ENCODE peak calls at places on chromosomes 6 and 20, in ten cellular contexts. Z is lower lobe of right lung, N is colonic mucosa, P is right lobe of liver, U is WTC11, B is mammary epithelial cell, T is HFFc6, Q is heart right ventricle, J is transverse colon, O is HCT116. D is an unnamed sample.

GRCh38 chr6:21665436-21666199 is 72.1 kb downstream of the SOX4 start:
- DNase-seq in Z (no peak), N (peak), P (no peak), U (peak), B (no peak), T (no peak), Q (no peak), J (no peak), O (no peak), D (no peak)

GRCh38 chr20:48604936-48605335 is 222.9 kb downstream of the PREX1 start:
- DNase-seq in Z (peak), N (no peak), P (peak), U (peak), B (no peak), T (no peak), Q (no peak), J (no peak), O (no peak), D (no peak)

GRCh38 chr20:58131111-58131510 is 97.3 kb downstream of the ANKRD60 start:
- DNase-seq in Z (no peak), N (no peak), P (peak), U (peak), B (no peak), T (no peak), Q (no peak), J (no peak), O (no peak), D (peak)

GRCh38 chr6:137878810-137879285 is 11.8 kb downstream of the TNFAIP3 start:
- DNase-seq in Z (peak), N (no peak), P (no peak), U (peak), B (no peak), T (no peak), Q (peak), J (no peak), O (no peak), D (no peak)

GRCh38 chr6:43993881-43994523 is 133.2 kb downstream of the MRPL14 start:
- DNase-seq in Z (no peak), N (no peak), P (no peak), U (no peak), B (no peak), T (no peak), Q (no peak), J (no peak), O (no peak), D (peak)

GRCh38 chr6:14354919-14355572 is 237.5 kb downstream of the CD83 start:
- DNase-seq in Z (peak), N (peak), P (no peak), U (no peak), B (peak), T (peak), Q (peak), J (peak), O (no peak), D (peak)

GRCh38 chr20:43904195-43904594 is 10.5 kb upstream of the TOX2 start:
- DNase-seq in Z (no peak), N (no peak), P (no peak), U (peak), B (no peak), T (no peak), Q (no peak), J (no peak), O (no peak), D (peak)

GRCh38 chr20:51928931-51929330 is 126.6 kb upstream of the SALL4 start:
- DNase-seq in Z (no peak), N (no peak), P (no peak), U (no peak), B (no peak), T (no peak), Q (no peak), J (no peak), O (no peak), D (no peak)

DNA sequence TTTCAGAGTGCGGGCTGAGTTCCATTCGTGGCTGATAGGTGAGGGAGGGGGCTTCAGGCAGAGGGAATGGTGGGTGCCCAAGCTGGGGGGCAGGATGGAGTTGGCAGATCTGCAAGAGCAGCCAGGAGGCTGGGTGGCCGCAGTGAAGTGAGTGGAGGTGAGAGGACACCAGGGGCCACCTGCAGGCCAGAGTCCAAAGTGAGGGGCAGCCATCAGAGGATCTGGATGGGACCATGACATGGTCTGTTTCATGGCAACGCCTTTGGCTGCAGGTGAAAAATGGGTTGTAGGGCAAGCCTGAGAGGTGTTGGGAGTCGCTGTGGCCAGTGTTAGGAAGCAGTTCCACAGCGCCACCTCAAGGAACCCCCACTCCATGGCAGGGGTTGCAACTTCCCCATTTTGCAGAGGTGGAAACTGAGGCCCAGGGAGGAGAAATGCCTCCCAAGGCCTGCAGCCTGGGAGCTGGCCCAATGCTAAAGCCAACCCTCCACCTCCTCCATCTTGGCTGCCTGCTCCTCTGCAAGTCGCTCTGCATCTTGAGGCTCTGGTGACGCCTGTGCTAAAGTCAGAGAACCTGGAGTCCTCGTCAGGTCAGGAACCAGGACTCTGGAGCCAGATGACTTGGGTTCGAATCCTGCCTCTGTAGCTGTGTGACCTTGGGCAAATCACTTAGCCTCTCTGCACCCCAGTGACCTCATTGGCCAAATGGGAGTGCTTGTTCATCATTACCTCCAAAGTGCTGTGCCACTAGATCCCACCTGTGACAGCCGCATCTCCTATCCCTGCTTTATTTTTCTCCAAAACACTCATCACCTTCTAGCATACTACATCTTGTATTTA is 153.8 kb downstream of the CEBPB start:
- DNase-seq in Z (no peak), N (no peak), P (no peak), U (peak), B (no peak), T (no peak), Q (no peak), J (no peak), O (no peak), D (no peak)
- TF ChIP-seq CTCF in Z (peak), N (no peak), P (peak), U (peak), B (peak), T (peak), Q (peak), J (no peak), O (peak), D (peak)

GRCh38 chr6:71481801-71482200 is 193.2 kb downstream of the OGFRL1 start:
- DNase-seq in Z (no peak), N (no peak), P (no peak), U (no peak), B (no peak), T (no peak), Q (no peak), J (no peak), O (no peak), D (no peak)

GRCh38 chr6:71481021-71481420 is 192.4 kb downstream of the OGFRL1 start:
- DNase-seq in Z (no peak), N (no peak), P (no peak), U (no peak), B (no peak), T (no peak), Q (no peak), J (no peak), O (no peak), D (no peak)

GRCh38 chr6:71480577-71480976 is 192.0 kb downstream of the OGFRL1 start:
- DNase-seq in Z (no peak), N (no peak), P (no peak), U (no peak), B (no peak), T (no peak), Q (no peak), J (no peak), O (no peak), D (no peak)

GRCh38 chr6:71486466-71486865 is 197.9 kb downstream of the OGFRL1 start:
- DNase-seq in Z (no peak), N (no peak), P (no peak), U (no peak), B (peak), T (peak), Q (no peak), J (no peak), O (no peak), D (no peak)

DNA sequence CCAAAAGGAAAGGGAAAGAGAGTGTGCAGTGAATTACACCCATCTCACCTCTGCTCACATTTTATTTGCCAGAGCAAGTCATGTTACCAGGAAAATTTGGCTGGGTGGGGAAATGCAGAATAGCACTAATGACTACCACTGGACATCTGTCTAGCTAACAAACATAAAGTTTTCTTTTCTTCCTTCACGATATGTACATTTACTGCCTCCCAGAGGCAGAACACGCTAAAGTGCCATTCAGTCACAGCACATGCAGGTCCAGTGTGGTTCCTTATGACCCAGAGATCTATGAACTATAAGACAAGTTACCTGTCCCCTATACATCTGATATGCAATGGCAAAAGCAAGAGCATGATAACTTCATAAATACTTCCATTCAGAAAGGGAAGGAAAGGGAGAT is 194.1 kb downstream of the OGFRL1 start:
- DNase-seq in Z (no peak), N (no peak), P (no peak), U (no peak), B (peak), T (no peak), Q (no peak), J (no peak), O (no peak), D (no peak)
- TF ChIP-seq CTCF in Z (peak), N (no peak), P (peak), U (no peak), B (peak), T (peak), Q (peak), J (no peak), O (no peak), D (no peak)

GRCh38 chr6:50720623-50721022 is 7.3 kb downstream of the TFAP2D start:
- DNase-seq in Z (no peak), N (no peak), P (no peak), U (peak), B (peak), T (no peak), Q (no peak), J (no peak), O (no peak), D (no peak)

GRCh38 chr6:50721978-50722377 is 8.7 kb downstream of the TFAP2D start:
- DNase-seq in Z (no peak), N (no peak), P (no peak), U (no peak), B (no peak), T (no peak), Q (no peak), J (no peak), O (no peak), D (no peak)

GRCh38 chr6:50722829-50723562 is 9.7 kb downstream of the TFAP2D start:
- DNase-seq in Z (no peak), N (no peak), P (no peak), U (no peak), B (no peak), T (no peak), Q (no peak), J (no peak), O (no peak), D (no peak)

GRCh38 chr6:50718566-50718965 is 5.2 kb downstream of the TFAP2D start:
- DNase-seq in Z (no peak), N (no peak), P (no peak), U (no peak), B (no peak), T (no peak), Q (no peak), J (no peak), O (no peak), D (no peak)

GRCh38 chr6:50724381-50725124 is 11.2 kb downstream of the TFAP2D start:
- DNase-seq in Z (no peak), N (no peak), P (no peak), U (peak), B (no peak), T (no peak), Q (no peak), J (no peak), O (no peak), D (no peak)
- TF ChIP-seq CTCF in Z (no peak), N (no peak), P (no peak), U (no peak), B (no peak), T (no peak), Q (no peak), J (no peak), O (no peak), D (no peak)

GRCh38 chr20:2800590-2801458 is at the start of gene CPXM1:
- DNase-seq in Z (no peak), N (no peak), P (no peak), U (peak), B (no peak), T (no peak), Q (no peak), J (no peak), O (no peak), D (no peak)
- TF ChIP-seq CTCF in Z (no peak), N (no peak), P (no peak), U (no peak), B (no peak), T (no peak), Q (no peak), J (no peak), O (no peak), D (no peak)

GRCh38 chr20:41960166-41960565 is 342.0 kb upstream of the CHD6 start:
- DNase-seq in Z (no peak), N (no peak), P (no peak), U (no peak), B (no peak), T (no peak), Q (no peak), J (no peak), O (no peak), D (no peak)

GRCh38 chr20:41951615-41952014 is 333.4 kb upstream of the CHD6 start:
- DNase-seq in Z (no peak), N (no peak), P (no peak), U (no peak), B (no peak), T (no peak), Q (no peak), J (no peak), O (no peak), D (no peak)

GRCh38 chr20:41958391-41958790 is 340.2 kb upstream of the CHD6 start:
- DNase-seq in Z (no peak), N (no peak), P (no peak), U (no peak), B (no peak), T (no peak), Q (no peak), J (no peak), O (no peak), D (no peak)

GRCh38 chr20:41956316-41957050 is 338.3 kb upstream of the CHD6 start:
- DNase-seq in Z (no peak), N (no peak), P (no peak), U (peak), B (no peak), T (no peak), Q (no peak), J (no peak), O (no peak), D (peak)
- TF ChIP-seq CTCF in Z (peak), N (peak), P (peak), U (peak), B (no peak), T (peak), Q (peak), J (peak), O (peak), D (peak)

DNA sequence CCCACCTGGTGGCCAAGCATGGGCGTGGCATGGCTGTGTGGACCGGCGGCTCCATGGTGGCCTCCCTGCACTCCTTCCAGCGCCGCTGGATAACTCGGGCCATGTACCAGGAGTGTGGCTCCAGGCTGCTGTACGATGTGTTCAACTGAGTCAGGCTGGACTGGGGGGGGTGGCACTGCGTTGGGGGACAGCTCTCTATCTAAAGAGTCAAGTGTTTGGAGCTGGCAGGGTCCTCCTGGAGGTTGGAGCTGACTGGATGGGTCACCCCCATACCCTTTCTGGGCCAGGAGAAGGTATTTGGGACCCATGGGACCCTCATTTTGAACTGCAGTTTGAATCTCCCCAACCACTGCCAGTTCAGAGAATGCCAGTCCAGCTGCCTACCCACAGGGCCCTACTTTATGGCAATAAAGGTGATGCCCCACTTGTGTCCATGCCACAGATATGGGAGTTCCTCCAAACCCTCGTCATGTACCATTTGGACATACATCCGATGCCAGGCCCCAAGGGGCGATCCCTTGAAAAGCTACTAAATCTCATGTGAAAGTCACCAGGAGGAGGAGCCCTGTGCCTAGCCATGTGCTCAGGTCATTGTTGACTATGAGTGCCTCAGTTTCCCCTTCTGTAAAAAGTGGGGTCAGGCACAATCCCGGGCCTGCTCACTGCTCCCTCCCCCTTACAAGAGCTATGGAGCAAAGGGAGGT is 1.5 kb downstream of the ACTL10 start:
- DNase-seq in Z (peak), N (peak), P (peak), U (peak), B (no peak), T (no peak), Q (peak), J (no peak), O (no peak), D (no peak)
- TF ChIP-seq CTCF in Z (no peak), N (peak), P (peak), U (peak), B (peak), T (peak), Q (peak), J (peak), O (peak), D (no peak)

GRCh38 chr6:2037230-2037926 is 208.0 kb downstream of the GMDS start:
- DNase-seq in Z (no peak), N (no peak), P (no peak), U (no peak), B (peak), T (peak), Q (no peak), J (no peak), O (no peak), D (no peak)
- TF ChIP-seq CTCF in Z (no peak), N (no peak), P (peak), U (no peak), B (peak), T (peak), Q (no peak), J (no peak), O (no peak), D (no peak)

GRCh38 chr6:114327074-114327473 is 15.7 kb downstream of the HS3ST5 start:
- DNase-seq in Z (no peak), N (no peak), P (no peak), U (no peak), B (no peak), T (no peak), Q (no peak), J (no peak), O (no peak), D (no peak)
- TF ChIP-seq CTCF in Z (no peak), N (no peak), P (no peak), U (no peak), B (no peak), T (no peak), Q (no peak), J (no peak), O (no peak), D (no peak)

GRCh38 chr20:19786311-19786710 is 28.3 kb downstream of the RIN2 start:
- DNase-seq in Z (no peak), N (peak), P (no peak), U (peak), B (peak), T (peak), Q (peak), J (peak), O (no peak), D (no peak)

GRCh38 chr20:19791887-19792286 is 33.8 kb downstream of the RIN2 start:
- DNase-seq in Z (no peak), N (no peak), P (no peak), U (no peak), B (no peak), T (no peak), Q (no peak), J (no peak), O (no peak), D (no peak)

GRCh38 chr20:19789009-19789408 is 31.0 kb downstream of the RIN2 start:
- DNase-seq in Z (no peak), N (no peak), P (no peak), U (no peak), B (no peak), T (no peak), Q (no peak), J (no peak), O (no peak), D (no peak)

GRCh38 chr20:19787366-19787765 is 29.3 kb downstream of the RIN2 start:
- DNase-seq in Z (no peak), N (no peak), P (no peak), U (no peak), B (no peak), T (no peak), Q (no peak), J (no peak), O (no peak), D (no peak)

DNA sequence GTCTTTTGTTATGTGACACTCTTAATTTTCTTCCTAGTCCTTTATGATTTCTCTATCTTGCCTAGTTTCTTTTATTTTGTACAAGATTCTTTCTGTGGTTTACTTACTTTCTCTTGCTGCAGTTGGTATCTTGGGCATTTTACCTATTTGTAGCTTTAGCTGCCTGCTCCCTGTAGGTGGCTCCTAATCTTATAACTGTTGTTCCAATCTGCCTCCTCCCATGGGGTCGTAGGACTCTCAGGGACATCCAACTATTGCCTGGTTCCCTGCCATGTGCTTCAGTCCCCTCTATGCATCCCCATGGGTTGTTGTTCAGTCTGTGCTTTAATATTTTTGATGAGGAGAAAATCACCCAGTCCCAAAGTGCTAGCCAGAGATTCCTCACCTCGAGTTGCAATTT is 31.4 kb downstream of the RIN2 start:
- DNase-seq in Z (no peak), N (no peak), P (no peak), U (no peak), B (no peak), T (no peak), Q (no peak), J (no peak), O (no peak), D (no peak)
- TF ChIP-seq CTCF in Z (no peak), N (no peak), P (no peak), U (peak), B (peak), T (no peak), Q (no peak), J (no peak), O (no peak), D (no peak)